ENCODE peak calls at places on chromosome 19, in four cellular contexts. One of them, this sample, is unnamed.

GRCh38 chr19:49997709-49998108 is 27.5 kb downstream of the VRK3 start:
- DNase-seq in MV-4-11: peak; percentile 59
- DNase-seq in left colon: no peak
- DNase-seq in HTR-8/SVneo: peak; percentile 53
- DNase-seq in this sample: peak; percentile 76

GRCh38 chr19:29587518-29587986 is 18.5 kb upstream of the POP4 start:
- DNase-seq in MV-4-11: peak; percentile 92
- DNase-seq in HTR-8/SVneo: no peak
- DNase-seq in left colon: no peak
- DNase-seq in this sample: no peak

GRCh38 chr19:50494186-50495019 is 16.6 kb downstream of the JOSD2 start:
- DNase-seq in HTR-8/SVneo: no peak
- DNase-seq in left colon: no peak
- DNase-seq in MV-4-11: no peak
- DNase-seq in this sample: no peak

GRCh38 chr19:1584500-1585242 is 8.0 kb downstream of the MBD3 start:
- DNase-seq in MV-4-11: no peak
- DNase-seq in left colon: no peak
- DNase-seq in HTR-8/SVneo: no peak
- DNase-seq in this sample: no peak

GRCh38 chr19:16200776-16201391 is 3.2 kb downstream of the AP1M1 start:
- DNase-seq in MV-4-11: no peak
- DNase-seq in left colon: peak; percentile 1
- DNase-seq in HTR-8/SVneo: no peak
- DNase-seq in this sample: no peak

GRCh38 chr19:590396-590745 is 690 bp downstream of the HCN2 start:
- DNase-seq in HTR-8/SVneo: no peak
- DNase-seq in left colon: no peak
- DNase-seq in MV-4-11: no peak
- DNase-seq in this sample: no peak

GRCh38 chr19:10292206-10292788 is 2.5 kb downstream of the ICAM5 start:
- DNase-seq in left colon: peak; percentile 94
- DNase-seq in MV-4-11: peak; percentile 65
- DNase-seq in HTR-8/SVneo: peak; percentile 70
- DNase-seq in this sample: no peak

GRCh38 chr19:12425501-12426274 is 15.1 kb downstream of the ZNF443 start:
- DNase-seq in MV-4-11: no peak
- DNase-seq in left colon: no peak
- DNase-seq in HTR-8/SVneo: no peak
- DNase-seq in this sample: no peak

GRCh38 chr19:16288544-16288943 is 36.1 kb upstream of the KLF2 start:
- DNase-seq in MV-4-11: no peak
- DNase-seq in left colon: no peak
- DNase-seq in HTR-8/SVneo: no peak
- DNase-seq in this sample: no peak

This sample was measured in A549.